ENCODE peak calls at places on chromosomes 7 and 10, in eight cellular contexts. M is AG09309; E is activated CD8-positive, alpha-beta T cell treated with anti-CD3 and anti-CD28 coated beads, Interleukin-2, amount 10 ng/mL, durations not matched to agents 7 days and 5 days; V is nucleus accumbens; Z is stimulated activated CD4-positive, alpha-beta T cell treated with anti-CD3 and anti-CD28 coated beads, Interleukin-4, amount 100 ng/mL, for 48 hours; L is T-cell; S is IMR-90; R is hepatocyte. O is an unnamed sample.

GRCh38 chr10:62348029-62348428 is 26.1 kb upstream of the ZNF365 start:
- DNase-seq in R (no peak), V (no peak), M (no peak), L (no peak), E (no peak), S (no peak), Z (no peak), O (no peak)

GRCh38 chr7:121305109-121305508 is 23.7 kb upstream of the WNT16 start:
- DNase-seq in Z (no peak), V (no peak), R (no peak), E (no peak), S (peak), L (no peak), M (no peak), O (no peak)

GRCh38 chr7:520503-521161 is 986 bp upstream of the PDGFA start:
- DNase-seq in V (no peak), L (no peak), S (no peak), Z (no peak), M (no peak), R (peak), E (no peak), O (no peak)

GRCh38 chr10:72834183-72834825 is 59.2 kb upstream of the OIT3 start:
- DNase-seq in S (peak), E (peak), L (peak), R (peak), V (no peak), M (peak), Z (peak), O (no peak)

GRCh38 chr7:48455363-48455762 is 284.1 kb downstream of the ABCA13 start:
- DNase-seq in R (no peak), E (no peak), M (no peak), S (no peak), V (no peak), L (no peak), Z (no peak), O (no peak)

GRCh38 chr10:70499829-70500167 is 21.2 kb downstream of the PALD1 start:
- DNase-seq in M (no peak), Z (no peak), E (no peak), S (no peak), R (no peak), L (no peak), V (no peak), O (no peak)

GRCh38 chr7:24197852-24198251 is 86.1 kb upstream of the NPY start:
- DNase-seq in R (no peak), E (no peak), L (no peak), V (no peak), M (no peak), Z (no peak), S (no peak), O (no peak)

GRCh38 chr10:1183033-1183396 is 126.8 kb downstream of the WDR37 start:
- DNase-seq in R (peak), L (no peak), V (no peak), S (no peak), M (no peak), Z (no peak), E (no peak), O (no peak)

GRCh38 chr10:62231371-62231770 is 37.3 kb downstream of the RTKN2 start:
- DNase-seq in E (no peak), L (no peak), S (peak), R (no peak), V (no peak), Z (no peak), M (peak), O (no peak)

GRCh38 chr10:71266147-71266917 is 52.7 kb upstream of the SLC29A3 start:
- DNase-seq in M (peak), Z (no peak), R (peak), S (peak), V (no peak), E (no peak), L (no peak), O (no peak)

GRCh38 chr7:45181991-45182855 is 24.6 kb downstream of the RAMP3 start:
- DNase-seq in L (no peak), M (no peak), V (no peak), Z (no peak), R (no peak), S (no peak), E (no peak), O (no peak)

GRCh38 chr10:93993782-93994668 is at the start of gene PLCE1:
- DNase-seq in S (peak), M (no peak), R (peak), E (no peak), V (no peak), Z (no peak), L (no peak), O (no peak)

GRCh38 chr10:22379059-22379458 is 33.8 kb downstream of the SPAG6 start:
- DNase-seq in M (no peak), S (no peak), R (no peak), E (peak), L (no peak), Z (peak), V (no peak), O (no peak)

GRCh38 chr10:131081386-131081785 is 230.1 kb downstream of the TCERG1L start:
- DNase-seq in L (no peak), V (no peak), Z (no peak), S (no peak), R (no peak), E (peak), M (no peak), O (no peak)

GRCh38 chr10:17805440-17805839 is 3.7 kb upstream of the MRC1 start:
- DNase-seq in V (no peak), R (no peak), L (no peak), E (no peak), Z (no peak), S (no peak), M (no peak), O (no peak)

O was measured in caudate nucleus.